ENCODE peak calls at places on chromosomes 2 and 18, in six cellular contexts. One of them, this sample, is unnamed.

GRCh38 chr2:85560812-85561279 is 447 bp downstream of the GGCX start:
- DNase-seq in mesothelial cell of epicardium: no peak
- DNase-seq in NCI-H2081: no peak
- DNase-seq in cardiac muscle cell: no peak
- DNase-seq in WTC11: no peak
- DNase-seq in stimulated activated CD4-positive, alpha-beta T cell treated with anti-CD3 and anti-CD28 coated beads, TNF-alpha, amount 100 ng/mL, for 4 hours: no peak
- DNase-seq in this sample: no peak

GRCh38 chr18:46070683-46071614 is 1.1 kb downstream of the PSTPIP2 start:
- DNase-seq in mesothelial cell of epicardium: no peak
- DNase-seq in stimulated activated CD4-positive, alpha-beta T cell treated with anti-CD3 and anti-CD28 coated beads, TNF-alpha, amount 100 ng/mL, for 4 hours: no peak
- DNase-seq in WTC11: no peak
- DNase-seq in NCI-H2081: no peak
- DNase-seq in cardiac muscle cell: no peak
- DNase-seq in this sample: no peak

GRCh38 chr2:37604716-37605115 is 66.7 kb downstream of the CDC42EP3 start:
- DNase-seq in NCI-H2081: no peak
- DNase-seq in WTC11: no peak
- DNase-seq in stimulated activated CD4-positive, alpha-beta T cell treated with anti-CD3 and anti-CD28 coated beads, TNF-alpha, amount 100 ng/mL, for 4 hours: no peak
- DNase-seq in mesothelial cell of epicardium: no peak
- DNase-seq in cardiac muscle cell: peak
- DNase-seq in this sample: no peak

GRCh38 chr2:149739171-149739879 is 151.8 kb upstream of the MMADHC start:
- DNase-seq in stimulated activated CD4-positive, alpha-beta T cell treated with anti-CD3 and anti-CD28 coated beads, TNF-alpha, amount 100 ng/mL, for 4 hours: no peak
- DNase-seq in NCI-H2081: no peak
- DNase-seq in WTC11: no peak
- DNase-seq in cardiac muscle cell: no peak
- DNase-seq in mesothelial cell of epicardium: no peak
- DNase-seq in this sample: no peak

GRCh38 chr2:441258-442023 is 153.6 kb upstream of the ALKAL2 start:
- DNase-seq in WTC11: no peak
- DNase-seq in stimulated activated CD4-positive, alpha-beta T cell treated with anti-CD3 and anti-CD28 coated beads, TNF-alpha, amount 100 ng/mL, for 4 hours: no peak
- DNase-seq in mesothelial cell of epicardium: no peak
- DNase-seq in NCI-H2081: no peak
- DNase-seq in cardiac muscle cell: no peak
- DNase-seq in this sample: no peak

GRCh38 chr2:96797066-96797625 is 18.9 kb upstream of the CNNM3 start:
- DNase-seq in WTC11: no peak
- DNase-seq in mesothelial cell of epicardium: no peak
- DNase-seq in cardiac muscle cell: no peak
- DNase-seq in NCI-H2081: no peak
- DNase-seq in stimulated activated CD4-positive, alpha-beta T cell treated with anti-CD3 and anti-CD28 coated beads, TNF-alpha, amount 100 ng/mL, for 4 hours: no peak
- DNase-seq in this sample: no peak

GRCh38 chr18:11247381-11247970 is 98.1 kb upstream of the PIEZO2 start:
- DNase-seq in WTC11: no peak
- DNase-seq in stimulated activated CD4-positive, alpha-beta T cell treated with anti-CD3 and anti-CD28 coated beads, TNF-alpha, amount 100 ng/mL, for 4 hours: no peak
- DNase-seq in mesothelial cell of epicardium: no peak
- DNase-seq in cardiac muscle cell: no peak
- DNase-seq in NCI-H2081: no peak
- DNase-seq in this sample: no peak

GRCh38 chr2:105454801-105455485 is 56.1 kb upstream of the FHL2 start:
- DNase-seq in WTC11: peak
- DNase-seq in cardiac muscle cell: peak
- DNase-seq in mesothelial cell of epicardium: no peak
- DNase-seq in stimulated activated CD4-positive, alpha-beta T cell treated with anti-CD3 and anti-CD28 coated beads, TNF-alpha, amount 100 ng/mL, for 4 hours: no peak
- DNase-seq in NCI-H2081: no peak
- DNase-seq in this sample: no peak

GRCh38 chr2:219174146-219174545 is 2.6 kb downstream of the CNPPD1 start:
- DNase-seq in WTC11: no peak
- DNase-seq in cardiac muscle cell: no peak
- DNase-seq in mesothelial cell of epicardium: no peak
- DNase-seq in stimulated activated CD4-positive, alpha-beta T cell treated with anti-CD3 and anti-CD28 coated beads, TNF-alpha, amount 100 ng/mL, for 4 hours: no peak
- DNase-seq in NCI-H2081: no peak
- DNase-seq in this sample: no peak

GRCh38 chr2:135843671-135844070 is 6.7 kb upstream of the LCT start:
- DNase-seq in NCI-H2081: no peak
- DNase-seq in stimulated activated CD4-positive, alpha-beta T cell treated with anti-CD3 and anti-CD28 coated beads, TNF-alpha, amount 100 ng/mL, for 4 hours: no peak
- DNase-seq in cardiac muscle cell: no peak
- DNase-seq in mesothelial cell of epicardium: no peak
- DNase-seq in WTC11: no peak
- DNase-seq in this sample: no peak

GRCh38 chr18:25055076-25055475 is 296.9 kb downstream of the ZNF521 start:
- DNase-seq in NCI-H2081: no peak
- DNase-seq in stimulated activated CD4-positive, alpha-beta T cell treated with anti-CD3 and anti-CD28 coated beads, TNF-alpha, amount 100 ng/mL, for 4 hours: no peak
- DNase-seq in WTC11: no peak
- DNase-seq in mesothelial cell of epicardium: no peak
- DNase-seq in cardiac muscle cell: peak
- DNase-seq in this sample: no peak

GRCh38 chr2:146661494-146662096 is 1183.2 kb upstream of the ACVR2A start:
- DNase-seq in WTC11: no peak
- DNase-seq in cardiac muscle cell: peak
- DNase-seq in NCI-H2081: peak
- DNase-seq in mesothelial cell of epicardium: no peak
- DNase-seq in stimulated activated CD4-positive, alpha-beta T cell treated with anti-CD3 and anti-CD28 coated beads, TNF-alpha, amount 100 ng/mL, for 4 hours: no peak
- DNase-seq in this sample: peak

GRCh38 chr2:3198119-3198518 is 179.5 kb downstream of the EIPR1 start:
- DNase-seq in NCI-H2081: peak
- DNase-seq in WTC11: peak
- DNase-seq in stimulated activated CD4-positive, alpha-beta T cell treated with anti-CD3 and anti-CD28 coated beads, TNF-alpha, amount 100 ng/mL, for 4 hours: no peak
- DNase-seq in cardiac muscle cell: no peak
- DNase-seq in mesothelial cell of epicardium: no peak
- DNase-seq in this sample: peak

GRCh38 chr18:7844017-7844416 is 276.9 kb downstream of the PTPRM start:
- DNase-seq in stimulated activated CD4-positive, alpha-beta T cell treated with anti-CD3 and anti-CD28 coated beads, TNF-alpha, amount 100 ng/mL, for 4 hours: no peak
- DNase-seq in WTC11: no peak
- DNase-seq in cardiac muscle cell: peak
- DNase-seq in NCI-H2081: no peak
- DNase-seq in mesothelial cell of epicardium: no peak
- DNase-seq in this sample: no peak

GRCh38 chr2:239222346-239223028 is 178.3 kb downstream of the HDAC4 start:
- DNase-seq in NCI-H2081: no peak
- DNase-seq in WTC11: no peak
- DNase-seq in stimulated activated CD4-positive, alpha-beta T cell treated with anti-CD3 and anti-CD28 coated beads, TNF-alpha, amount 100 ng/mL, for 4 hours: no peak
- DNase-seq in mesothelial cell of epicardium: no peak
- DNase-seq in cardiac muscle cell: peak
- DNase-seq in this sample: no peak

This sample was measured in NCI-H446.